ENCODE peak calls at places on chromosomes 16 and 17, in seven cellular contexts. Q is H54, K is transverse colon, Z is adrenal gland, L is lower leg skin, N is upper lobe of left lung, X is erythroblast. S is an unnamed sample.

GRCh38 chr17:2621241-2621640 is 27.8 kb downstream of the PAFAH1B1 start:
- DNase-seq in Q (no peak), K (no peak), Z (no peak), L (no peak), N (no peak), X (peak; percentile 13), S (no peak)

GRCh38 chr16:82993874-82994375 is 367.2 kb downstream of the CDH13 start:
- DNase-seq in Q (no peak), K (no peak), Z (no peak), L (no peak), N (no peak), X (no peak), S (no peak)

GRCh38 chr17:58968662-58969061 is 138.0 kb downstream of the TRIM37 start:
- DNase-seq in Q (no peak), K (no peak), Z (no peak), L (no peak), N (no peak), X (no peak), S (no peak)

GRCh38 chr17:73470369-73470768 is 158.6 kb upstream of the CDC42EP4 start:
- DNase-seq in Q (no peak), K (no peak), Z (no peak), L (no peak), N (no peak), X (no peak), S (no peak)

GRCh38 chr17:1047177-1047885 is 50.4 kb downstream of the TIMM22 start:
- DNase-seq in Q (no peak), K (no peak), Z (no peak), L (no peak), N (peak; percentile 73), X (no peak), S (no peak)

GRCh38 chr16:48287239-48287638 is 39.9 kb upstream of the ABCC11 start:
- DNase-seq in Q (no peak), K (no peak), Z (no peak), L (no peak), N (no peak), X (no peak), S (no peak)

GRCh38 chr17:57380055-57380356 is 123.7 kb downstream of the MSI2 start:
- DNase-seq in Q (no peak), K (no peak), Z (no peak), L (no peak), N (peak; percentile 19), X (no peak), S (no peak)

GRCh38 chr16:28213396-28213795 is 1.6 kb upstream of the XPO6 start:
- DNase-seq in Q (no peak), K (no peak), Z (no peak), L (no peak), N (no peak), X (no peak), S (no peak)

GRCh38 chr17:1232786-1233185 is 37.5 kb upstream of the BHLHA9 start:
- DNase-seq in Q (peak; percentile 44), K (no peak), Z (no peak), L (no peak), N (no peak), X (no peak), S (no peak)

GRCh38 chr17:40461036-40461721 is 17.9 kb downstream of the IGFBP4 start:
- DNase-seq in Q (no peak), K (no peak), Z (no peak), L (no peak), N (no peak), X (no peak), S (no peak)

GRCh38 chr17:40464392-40464855 is 21.2 kb downstream of the IGFBP4 start:
- DNase-seq in Q (no peak), K (no peak), Z (no peak), L (no peak), N (no peak), X (no peak), S (no peak)

GRCh38 chr17:40462343-40463121 is 19.3 kb downstream of the IGFBP4 start:
- DNase-seq in Q (no peak), K (no peak), Z (no peak), L (no peak), N (no peak), X (no peak), S (no peak)

GRCh38 chr17:40461774-40462342 is 18.6 kb downstream of the IGFBP4 start:
- DNase-seq in Q (no peak), K (no peak), Z (no peak), L (no peak), N (no peak), X (no peak), S (no peak)

DNA sequence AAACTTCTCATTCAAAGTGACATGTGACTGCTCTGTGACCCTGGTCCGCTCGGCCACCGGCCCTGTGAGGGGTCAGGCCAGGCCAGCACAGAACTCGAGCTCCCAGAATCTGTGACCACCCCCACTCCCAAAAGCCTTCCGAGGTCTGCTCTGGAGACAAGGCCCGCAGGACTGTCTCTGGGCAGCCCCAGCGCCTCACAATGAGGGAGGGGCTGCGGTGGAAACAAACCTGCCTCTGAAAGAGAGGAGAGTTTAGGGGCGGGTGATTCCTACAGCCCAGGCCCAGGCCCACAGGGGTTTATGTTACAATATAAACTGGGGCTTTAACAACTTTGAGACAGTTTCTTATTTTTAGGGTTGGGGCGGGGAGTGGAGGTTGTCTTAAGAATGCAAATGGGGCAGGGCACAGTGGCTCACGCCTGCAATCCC is 19.9 kb downstream of the IGFBP4 start:
- DNase-seq in Q (no peak), K (no peak), Z (no peak), L (no peak), N (peak; percentile 69), X (no peak), S (no peak)
- TF ChIP-seq POLR2A in Q (no peak), K (no peak), Z (no peak), L (no peak), N (no peak), X (no peak), S (no peak)

DNA sequence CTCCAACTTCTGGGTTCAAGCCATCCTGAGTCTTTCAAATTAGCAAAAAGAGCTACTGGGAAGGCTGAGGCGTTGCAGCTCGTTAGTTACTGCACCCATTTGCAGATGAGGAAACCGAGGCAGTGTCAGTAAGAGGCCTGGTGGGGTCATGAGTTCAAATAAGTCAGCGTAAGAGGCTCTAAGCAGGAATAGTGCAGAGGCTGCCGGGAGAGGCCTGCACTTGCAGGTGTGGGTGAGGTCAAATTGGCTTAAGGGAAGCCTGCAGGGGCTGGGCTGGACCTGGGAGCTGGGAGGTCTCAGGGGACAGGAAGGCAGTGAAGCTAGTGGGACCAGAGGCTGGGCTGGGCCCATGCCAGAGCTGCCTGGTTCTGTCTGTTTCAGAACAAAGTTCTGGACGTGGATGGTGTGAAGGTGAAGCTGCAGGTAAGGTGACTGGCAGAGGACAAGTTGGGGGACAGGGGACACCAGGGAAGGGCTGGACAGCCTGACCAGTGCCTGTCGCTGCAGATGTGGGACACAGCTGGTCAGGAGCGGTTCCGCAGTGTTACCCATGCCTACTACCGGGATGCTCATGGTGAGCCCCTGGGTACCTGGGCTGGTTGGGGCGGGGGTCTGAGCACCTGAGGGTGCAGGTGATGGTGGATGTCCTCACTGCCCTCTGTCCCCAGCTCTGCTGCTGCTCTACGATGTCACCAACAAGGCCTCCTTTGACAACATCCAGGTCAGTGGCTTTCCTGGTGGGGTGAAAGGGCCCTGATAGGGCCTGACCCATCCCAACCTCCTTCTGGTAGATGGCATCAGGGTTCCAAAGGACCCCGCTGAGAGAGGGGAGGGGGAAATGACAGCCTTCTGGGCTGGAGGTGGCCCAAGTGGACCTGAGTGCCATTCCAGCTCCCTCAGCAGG is 3.0 kb downstream of the RAB26 start:
- DNase-seq in Q (no peak), K (no peak), Z (no peak), L (no peak), N (no peak), X (no peak), S (no peak)
- TF ChIP-seq POLR2A in Q (peak; percentile 0), K (no peak), Z (no peak), L (no peak), N (no peak), X (peak; percentile 36), S (no peak)

DNA sequence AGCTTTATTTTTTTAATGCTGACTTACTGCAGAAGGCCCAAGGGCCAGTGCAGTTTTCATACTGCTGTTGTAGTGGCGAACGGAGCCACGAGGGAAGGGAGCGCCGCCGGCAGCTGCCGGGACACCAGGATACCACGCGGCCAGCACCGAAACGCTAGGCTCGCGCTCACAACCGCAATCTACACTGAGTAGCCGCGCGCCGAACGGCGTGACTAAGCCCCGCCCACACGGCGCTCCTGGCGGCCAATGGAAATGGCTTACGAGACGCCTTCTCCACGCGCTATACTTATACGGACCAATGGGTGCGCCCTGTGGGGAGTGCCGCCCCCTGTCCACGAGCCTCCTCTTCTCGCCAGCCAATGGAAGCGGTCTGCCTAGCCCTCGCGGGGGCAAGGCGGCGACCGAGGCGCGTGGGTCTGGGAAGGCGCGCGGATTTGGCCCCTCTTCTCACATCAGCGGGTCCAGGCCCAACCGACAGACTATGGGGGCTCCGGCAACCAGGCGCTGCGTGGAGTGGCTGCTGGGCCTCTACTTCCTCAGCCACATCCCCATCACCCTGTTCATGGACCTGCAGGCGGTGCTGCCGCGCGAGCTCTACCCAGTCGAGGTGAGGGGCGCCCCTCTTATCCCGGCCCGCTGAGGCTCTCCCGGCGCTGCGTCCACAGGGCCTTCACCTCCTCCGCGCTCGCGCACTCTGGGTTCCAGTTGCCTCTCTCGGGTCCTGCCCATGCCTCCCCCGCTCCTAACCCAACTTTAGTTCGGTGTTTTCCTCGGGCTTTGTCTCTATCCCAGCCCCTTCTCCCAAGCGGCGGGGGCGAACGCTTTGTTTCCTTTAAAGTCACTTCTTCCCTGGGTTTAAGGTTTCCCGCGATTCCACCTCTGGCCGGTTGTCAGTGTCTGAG is at the start of gene TMEM97:
- DNase-seq in Q (peak; percentile 80), K (peak; percentile 96), Z (peak; percentile 99), L (peak; percentile 99), N (peak; percentile 98), X (peak; percentile 98), S (no peak)
- TF ChIP-seq POLR2A in Q (peak; percentile 49), K (peak; percentile 13), Z (peak; percentile 20), L (no peak), N (peak; percentile 24), X (peak; percentile 86), S (no peak)

GRCh38 chr17:8056232-8056975 is 17.5 kb downstream of the ALOX15B start:
- DNase-seq in Q (no peak), K (peak; percentile 57), Z (peak; percentile 66), L (peak; percentile 85), N (no peak), X (no peak), S (no peak)
- TF ChIP-seq POLR2A in Q (no peak), K (no peak), Z (no peak), L (no peak), N (peak; percentile 4), X (peak; percentile 0), S (no peak)

DNA sequence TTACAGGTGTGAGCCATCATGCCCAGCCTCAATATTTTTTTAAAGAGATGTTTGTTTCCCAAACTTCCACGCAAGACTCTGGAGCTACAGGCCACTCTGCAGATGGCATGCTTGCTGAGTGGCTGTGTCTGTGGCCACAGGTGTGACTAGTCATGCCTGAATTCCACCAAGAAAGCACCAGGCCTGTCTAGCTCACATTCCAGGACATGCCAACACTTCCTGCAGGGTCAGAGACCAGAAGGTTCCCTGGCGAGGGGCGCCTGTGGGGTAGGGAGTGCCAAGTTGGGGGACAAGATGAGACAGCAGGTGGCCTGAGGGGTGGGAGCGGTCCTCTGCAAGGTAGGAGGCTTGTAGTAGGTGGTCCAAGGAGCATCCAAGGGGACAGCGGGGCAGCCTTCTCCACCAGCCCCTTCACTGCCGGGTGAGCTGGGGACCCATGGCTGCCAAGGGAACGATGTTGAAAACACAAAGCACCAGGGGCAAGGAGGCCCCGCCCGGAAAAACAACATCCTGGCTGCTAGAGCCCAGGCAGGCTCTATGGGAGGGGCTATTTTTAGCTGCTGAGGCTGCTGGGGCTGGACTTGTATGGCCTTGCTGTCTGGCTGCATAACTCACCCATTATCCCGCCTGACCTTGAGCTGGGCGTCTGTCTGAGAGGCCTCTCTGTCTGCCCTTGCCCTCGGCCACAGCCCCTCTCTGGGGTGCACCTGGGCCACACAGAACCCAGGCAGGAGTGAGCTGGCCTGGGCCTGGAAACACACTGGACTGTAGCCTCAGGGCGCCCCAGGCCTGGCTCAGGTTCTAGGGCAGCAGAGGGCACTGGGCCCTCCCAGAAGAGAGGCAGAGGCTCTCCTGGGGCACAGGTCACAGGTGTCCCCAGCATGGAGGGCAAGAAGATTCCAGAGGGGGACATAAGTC is 5.7 kb downstream of the TRIM47 start:
- DNase-seq in Q (peak; percentile 95), K (peak; percentile 78), Z (peak; percentile 88), L (peak; percentile 96), N (no peak), X (no peak), S (no peak)
- TF ChIP-seq POLR2A in Q (peak; percentile 38), K (peak; percentile 29), Z (no peak), L (no peak), N (no peak), X (no peak), S (no peak)